ENCODE peak calls at places on chromosome 10, in eight cellular contexts. A is activated CD4-positive, alpha-beta T cell treated with anti-CD3 and anti-CD28 coated beads for 24 hours; G is AG09319; Y is posterior cingulate gyrus; R is AG10803; B is MV-4-11; H is frontal cortex; E is AG08396. D is an unnamed sample.

GRCh38 chr10:93542358-93542791 is 24.1 kb upstream of the FFAR4 start:
- DNase-seq in A (no peak), G (no peak), Y (no peak), R (peak), B (no peak), H (no peak), E (no peak), D (peak)

GRCh38 chr10:70321897-70322890 is 38.4 kb upstream of the NPFFR1 start:
- DNase-seq in A (no peak), G (no peak), Y (no peak), R (no peak), B (no peak), H (no peak), E (no peak), D (no peak)

GRCh38 chr10:78357027-78357672 is 323.5 kb downstream of the RPS24 start:
- DNase-seq in A (no peak), G (no peak), Y (no peak), R (no peak), B (no peak), H (no peak), E (no peak), D (no peak)

GRCh38 chr10:50619882-50620281 is 3.9 kb downstream of the SGMS1 start:
- DNase-seq in A (no peak), G (no peak), Y (no peak), R (no peak), B (no peak), H (peak), E (no peak), D (no peak)

GRCh38 chr10:115827650-115828049 is 445.4 kb downstream of the GFRA1 start:
- DNase-seq in A (no peak), G (no peak), Y (peak), R (no peak), B (no peak), H (no peak), E (peak), D (no peak)

GRCh38 chr10:72953687-72954086 is 919 bp downstream of the PLA2G12B start:
- DNase-seq in A (no peak), G (no peak), Y (no peak), R (no peak), B (no peak), H (no peak), E (no peak), D (no peak)

GRCh38 chr10:100339236-100339635 is 7.8 kb upstream of the SCD start:
- DNase-seq in A (no peak), G (no peak), Y (no peak), R (no peak), B (peak), H (no peak), E (no peak), D (no peak)

GRCh38 chr10:86855503-86855902 is 99.1 kb downstream of the BMPR1A start:
- DNase-seq in A (no peak), G (no peak), Y (no peak), R (no peak), B (no peak), H (no peak), E (no peak), D (no peak)

GRCh38 chr10:113442340-113442739 is 110.5 kb upstream of the HABP2 start:
- DNase-seq in A (no peak), G (no peak), Y (no peak), R (no peak), B (peak), H (no peak), E (no peak), D (no peak)

GRCh38 chr10:89537361-89537760 is 2.0 kb upstream of the SLC16A12 start:
- DNase-seq in A (no peak), G (no peak), Y (no peak), R (no peak), B (no peak), H (no peak), E (no peak), D (no peak)

GRCh38 chr10:132185601-132186487 is 904 bp upstream of the DPYSL4 start:
- DNase-seq in A (no peak), G (no peak), Y (peak), R (peak), B (no peak), H (no peak), E (peak), D (no peak)

GRCh38 chr10:104638861-104639594 is 2.1 kb upstream of the SORCS3 start:
- DNase-seq in A (no peak), G (no peak), Y (peak), R (no peak), B (no peak), H (no peak), E (no peak), D (no peak)

GRCh38 chr10:133484818-133485217 is 31.1 kb downstream of the SCART1 start:
- DNase-seq in A (no peak), G (no peak), Y (no peak), R (no peak), B (no peak), H (no peak), E (no peak), D (no peak)

GRCh38 chr10:54559498-54559897 is 241.5 kb downstream of the PCDH15 start:
- DNase-seq in A (no peak), G (no peak), Y (no peak), R (no peak), B (no peak), H (no peak), E (no peak), D (no peak)

GRCh38 chr10:109633846-109634245 is 289.5 kb downstream of the XPNPEP1 start:
- DNase-seq in A (no peak), G (no peak), Y (no peak), R (no peak), B (no peak), H (no peak), E (no peak), D (no peak)

GRCh38 chr10:100562806-100563293 is 27.1 kb downstream of the HIF1AN start:
- DNase-seq in A (no peak), G (no peak), Y (peak), R (peak), B (peak), H (peak), E (peak), D (peak)

GRCh38 chr10:110725809-110726641 is 81.9 kb downstream of the RBM20 start:
- DNase-seq in A (no peak), G (no peak), Y (no peak), R (peak), B (no peak), H (no peak), E (no peak), D (no peak)

GRCh38 chr10:49769692-49770091 is 7.6 kb upstream of the OGDHL start:
- DNase-seq in A (no peak), G (no peak), Y (no peak), R (no peak), B (no peak), H (no peak), E (no peak), D (no peak)

GRCh38 chr10:132002004-132002403 is 20.3 kb upstream of the BNIP3 start:
- DNase-seq in A (no peak), G (no peak), Y (no peak), R (no peak), B (no peak), H (no peak), E (no peak), D (no peak)

GRCh38 chr10:106338486-106338885 is 826.0 kb downstream of the SORCS1 start:
- DNase-seq in A (no peak), G (no peak), Y (no peak), R (peak), B (no peak), H (no peak), E (no peak), D (no peak)

GRCh38 chr10:34181545-34182300 is 633.4 kb downstream of the PARD3 start:
- DNase-seq in A (no peak), G (no peak), Y (no peak), R (peak), B (no peak), H (no peak), E (peak), D (peak)

GRCh38 chr10:22246680-22247391 is 29.0 kb upstream of the EBLN1 start:
- DNase-seq in A (no peak), G (no peak), Y (no peak), R (peak), B (peak), H (no peak), E (peak), D (peak)

D was measured in fibroblast of gingiva.